ENCODE peak calls at places on chromosome 9, in four cellular contexts. One of them, this sample, is unnamed.

GRCh38 chr9:101470929-101471328 is 35.4 kb upstream of the ALDOB start:
- DNase-seq in mesenchymal stem cell: no peak
- DNase-seq in trophoblast cell: no peak
- DNase-seq in neuronal stem cell: no peak
- DNase-seq in this sample: no peak

GRCh38 chr9:130138791-130139190 is 33.4 kb upstream of the NCS1 start:
- DNase-seq in mesenchymal stem cell: peak; percentile 75
- DNase-seq in trophoblast cell: peak; percentile 22
- DNase-seq in neuronal stem cell: no peak
- DNase-seq in this sample: no peak

GRCh38 chr9:36039121-36039520 is 2.4 kb downstream of the RECK start:
- DNase-seq in mesenchymal stem cell: no peak
- DNase-seq in trophoblast cell: no peak
- DNase-seq in neuronal stem cell: no peak
- DNase-seq in this sample: no peak

GRCh38 chr9:9949368-9949767 is 663.4 kb downstream of the PTPRD start:
- DNase-seq in mesenchymal stem cell: no peak
- DNase-seq in trophoblast cell: no peak
- DNase-seq in neuronal stem cell: no peak
- DNase-seq in this sample: no peak

GRCh38 chr9:129990269-129991005 is 52.6 kb downstream of the FNBP1 start:
- DNase-seq in mesenchymal stem cell: peak; percentile 78
- DNase-seq in trophoblast cell: peak; percentile 85
- DNase-seq in neuronal stem cell: no peak
- DNase-seq in this sample: no peak

GRCh38 chr9:132163457-132163875 is 1.6 kb downstream of the NTNG2 start:
- DNase-seq in mesenchymal stem cell: peak; percentile 39
- DNase-seq in trophoblast cell: no peak
- DNase-seq in neuronal stem cell: no peak
- DNase-seq in this sample: no peak

GRCh38 chr9:14197459-14197858 is 116.5 kb downstream of the NFIB start:
- DNase-seq in mesenchymal stem cell: no peak
- DNase-seq in trophoblast cell: no peak
- DNase-seq in neuronal stem cell: no peak
- DNase-seq in this sample: no peak

GRCh38 chr9:94734054-94734754 is 7.7 kb downstream of the AOPEP start:
- DNase-seq in mesenchymal stem cell: no peak
- DNase-seq in trophoblast cell: no peak
- DNase-seq in neuronal stem cell: no peak
- DNase-seq in this sample: no peak

GRCh38 chr9:69078069-69078468 is 42.5 kb downstream of the FXN start:
- DNase-seq in mesenchymal stem cell: no peak
- DNase-seq in trophoblast cell: no peak
- DNase-seq in neuronal stem cell: no peak
- DNase-seq in this sample: no peak

GRCh38 chr9:8136477-8136876 is 336.9 kb upstream of the DMAC1 start:
- DNase-seq in mesenchymal stem cell: no peak
- DNase-seq in trophoblast cell: no peak
- DNase-seq in neuronal stem cell: no peak
- DNase-seq in this sample: no peak

GRCh38 chr9:504921-505821 is 290.5 kb downstream of the DOCK8 start:
- DNase-seq in mesenchymal stem cell: no peak
- DNase-seq in trophoblast cell: peak; percentile 27
- DNase-seq in neuronal stem cell: peak; percentile 14
- DNase-seq in this sample: peak; percentile 41

GRCh38 chr9:101375546-101375945 is 9.3 kb downstream of the BAAT start:
- DNase-seq in mesenchymal stem cell: no peak
- DNase-seq in trophoblast cell: no peak
- DNase-seq in neuronal stem cell: no peak
- DNase-seq in this sample: peak; percentile 40

GRCh38 chr9:107246259-107247254 is 36.5 kb upstream of the RAD23B start:
- DNase-seq in mesenchymal stem cell: peak; percentile 23
- DNase-seq in trophoblast cell: no peak
- DNase-seq in neuronal stem cell: no peak
- DNase-seq in this sample: peak; percentile 69

GRCh38 chr9:98368366-98369065 is 113.1 kb upstream of the TBC1D2 start:
- DNase-seq in mesenchymal stem cell: no peak
- DNase-seq in trophoblast cell: no peak
- DNase-seq in neuronal stem cell: no peak
- DNase-seq in this sample: no peak

GRCh38 chr9:87606921-87607521 is 109.4 kb downstream of the DAPK1 start:
- DNase-seq in mesenchymal stem cell: peak; percentile 69
- DNase-seq in trophoblast cell: peak; percentile 93
- DNase-seq in neuronal stem cell: no peak
- DNase-seq in this sample: no peak

GRCh38 chr9:79165006-79165405 is 406.8 kb upstream of the TLE4 start:
- DNase-seq in mesenchymal stem cell: peak; percentile 57
- DNase-seq in trophoblast cell: peak; percentile 56
- DNase-seq in neuronal stem cell: no peak
- DNase-seq in this sample: no peak

GRCh38 chr9:79163544-79163943 is 408.2 kb upstream of the TLE4 start:
- DNase-seq in mesenchymal stem cell: no peak
- DNase-seq in trophoblast cell: no peak
- DNase-seq in neuronal stem cell: no peak
- DNase-seq in this sample: no peak

GRCh38 chr9:79166005-79166404 is 405.8 kb upstream of the TLE4 start:
- DNase-seq in mesenchymal stem cell: peak; percentile 76
- DNase-seq in trophoblast cell: peak; percentile 74
- DNase-seq in neuronal stem cell: no peak
- DNase-seq in this sample: no peak

DNA sequence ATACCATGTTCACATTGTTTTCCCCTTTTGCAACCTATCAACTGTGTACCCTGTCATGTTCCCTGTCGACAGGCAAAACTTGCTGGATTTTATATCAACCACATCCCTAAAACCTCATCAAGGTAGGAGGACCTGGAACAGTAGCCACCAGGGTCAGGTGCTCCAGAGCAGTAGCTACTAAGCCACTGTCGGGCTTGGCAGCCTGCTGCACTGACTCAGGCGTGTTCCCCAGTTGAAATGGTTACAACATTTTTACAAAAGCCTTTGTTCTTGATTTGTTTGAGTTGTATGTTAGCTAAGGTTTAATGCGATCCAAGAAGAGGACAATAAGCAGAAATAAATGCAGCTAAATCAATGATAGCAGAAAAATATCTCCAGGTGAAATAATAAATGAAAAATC is 407.4 kb upstream of the TLE4 start:
- DNase-seq in mesenchymal stem cell: no peak
- DNase-seq in trophoblast cell: no peak
- DNase-seq in neuronal stem cell: no peak
- DNase-seq in this sample: no peak
- H2BK12ac ChIP-seq in mesenchymal stem cell: peak overlapping the region; percentile 82
- H2BK12ac ChIP-seq in trophoblast cell: no peak overlapping the region
- H2BK12ac ChIP-seq in neuronal stem cell: no peak overlapping the region
- H2BK12ac ChIP-seq in this sample: no peak overlapping the region

DNA sequence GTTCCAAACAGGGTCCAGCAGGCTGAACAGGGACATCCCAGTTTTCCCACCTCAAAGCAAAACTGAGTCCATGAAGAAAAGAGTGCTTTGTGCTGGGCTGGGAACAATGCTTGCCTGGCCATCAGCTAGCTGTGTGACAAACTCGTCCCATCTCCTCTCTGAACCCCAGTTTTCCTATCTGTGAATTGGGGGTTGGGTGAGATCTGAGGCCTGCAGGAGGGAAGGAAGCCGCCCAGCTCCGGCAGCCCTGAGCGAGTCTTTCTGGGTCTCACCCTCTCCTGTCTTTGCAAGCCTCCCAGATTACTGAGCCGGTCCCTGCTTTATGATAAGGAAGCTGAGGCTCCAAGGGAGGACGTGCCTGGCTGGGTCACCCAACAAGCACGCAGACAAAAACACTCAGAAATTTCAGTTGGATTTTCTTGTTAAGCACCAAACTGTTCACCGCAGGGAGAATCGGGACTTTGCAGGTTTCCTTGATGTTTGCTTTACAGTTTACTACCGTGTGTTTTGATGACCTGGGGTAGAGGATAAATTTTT is 82.6 kb upstream of the LMX1B start:
- DNase-seq in mesenchymal stem cell: no peak
- DNase-seq in trophoblast cell: peak; percentile 82
- DNase-seq in neuronal stem cell: no peak
- DNase-seq in this sample: peak; percentile 29
- H2BK12ac ChIP-seq in mesenchymal stem cell: no peak overlapping the region
- H2BK12ac ChIP-seq in trophoblast cell: peak overlapping the region; percentile 98
- H2BK12ac ChIP-seq in neuronal stem cell: no peak overlapping the region
- H2BK12ac ChIP-seq in this sample: no peak overlapping the region

DNA sequence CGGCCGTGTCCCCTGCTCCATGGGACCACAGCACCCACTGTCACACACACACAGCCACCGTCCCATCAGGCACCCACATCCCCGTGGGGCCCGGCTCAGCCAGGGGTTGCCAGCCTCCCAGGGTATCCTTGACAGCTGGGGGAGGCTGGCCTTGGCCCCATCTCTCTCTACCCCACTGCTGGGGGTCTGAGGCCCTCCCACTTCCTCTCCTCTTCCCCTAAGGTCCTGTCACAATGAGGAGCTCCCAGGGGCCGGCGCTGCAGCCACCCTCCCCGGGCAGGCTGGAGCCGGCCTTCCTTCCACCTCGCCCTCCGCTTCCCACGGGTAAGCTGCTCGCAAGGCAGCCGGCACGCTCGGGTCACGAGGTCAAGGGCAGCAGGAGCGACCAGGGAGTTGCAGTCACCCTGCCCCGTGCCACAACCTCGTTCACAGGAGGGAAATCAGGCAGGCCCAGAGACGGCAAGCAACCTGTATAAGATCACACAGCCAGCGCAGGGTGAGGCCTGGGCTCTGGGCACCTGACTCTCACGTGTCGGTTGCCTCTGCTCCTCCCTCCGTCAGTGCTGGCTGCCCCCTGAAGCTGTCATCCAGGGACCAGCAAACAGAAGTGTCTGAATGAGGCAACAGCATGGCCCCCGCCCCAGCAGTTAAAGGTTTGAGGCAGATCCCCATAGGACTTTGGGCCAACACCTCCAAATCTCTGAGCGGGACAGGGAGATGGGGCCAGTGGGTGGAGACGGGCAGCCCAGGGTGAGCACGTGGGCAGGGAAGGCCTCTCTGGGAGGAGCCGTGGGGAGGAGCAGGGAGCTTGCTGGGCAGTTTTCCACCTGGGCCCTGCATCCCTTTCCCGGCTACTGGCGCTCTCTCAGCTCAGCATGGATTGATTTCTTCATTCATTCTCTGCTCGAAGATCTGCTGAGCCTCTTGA is 38.8 kb upstream of the NOTCH1 start:
- DNase-seq in mesenchymal stem cell: no peak
- DNase-seq in trophoblast cell: no peak
- DNase-seq in neuronal stem cell: no peak
- DNase-seq in this sample: no peak
- H2BK12ac ChIP-seq in mesenchymal stem cell: peak overlapping the region; percentile 37
- H2BK12ac ChIP-seq in trophoblast cell: no peak overlapping the region
- H2BK12ac ChIP-seq in neuronal stem cell: peak overlapping the region; percentile 95
- H2BK12ac ChIP-seq in this sample: no peak overlapping the region

GRCh38 chr9:16701347-16701746 is 169.1 kb downstream of the BNC2 start:
- DNase-seq in mesenchymal stem cell: no peak
- DNase-seq in trophoblast cell: no peak
- DNase-seq in neuronal stem cell: no peak
- DNase-seq in this sample: no peak

GRCh38 chr9:16704096-16704488 is 166.4 kb downstream of the BNC2 start:
- DNase-seq in mesenchymal stem cell: peak; percentile 43
- DNase-seq in trophoblast cell: no peak
- DNase-seq in neuronal stem cell: no peak
- DNase-seq in this sample: no peak

GRCh38 chr9:16708638-16709435 is 161.6 kb downstream of the BNC2 start:
- DNase-seq in mesenchymal stem cell: peak; percentile 93
- DNase-seq in trophoblast cell: no peak
- DNase-seq in neuronal stem cell: no peak
- DNase-seq in this sample: peak; percentile 75

GRCh38 chr9:16705121-16705604 is 165.3 kb downstream of the BNC2 start:
- DNase-seq in mesenchymal stem cell: peak; percentile 96
- DNase-seq in trophoblast cell: peak; percentile 54
- DNase-seq in neuronal stem cell: peak; percentile 67
- DNase-seq in this sample: peak; percentile 75

GRCh38 chr9:16704489-16705111 is 165.9 kb downstream of the BNC2 start:
- DNase-seq in mesenchymal stem cell: no peak
- DNase-seq in trophoblast cell: no peak
- DNase-seq in neuronal stem cell: no peak
- DNase-seq in this sample: peak; percentile 64
- H2BK12ac ChIP-seq in mesenchymal stem cell: peak overlapping the region; percentile 98
- H2BK12ac ChIP-seq in trophoblast cell: peak overlapping the region; percentile 71
- H2BK12ac ChIP-seq in neuronal stem cell: no peak overlapping the region
- H2BK12ac ChIP-seq in this sample: no peak overlapping the region

GRCh38 chr9:100098887-100099721 is at the start of the genes ERP44 and INVS:
- DNase-seq in mesenchymal stem cell: peak; percentile 100
- DNase-seq in trophoblast cell: peak; percentile 99
- DNase-seq in neuronal stem cell: peak; percentile 98
- DNase-seq in this sample: peak; percentile 99
- H2BK12ac ChIP-seq in mesenchymal stem cell: no peak within 1 kb of the TSS
- H2BK12ac ChIP-seq in trophoblast cell: no peak within 1 kb of the TSS
- H2BK12ac ChIP-seq in neuronal stem cell: no peak within 1 kb of the TSS
- H2BK12ac ChIP-seq in this sample: no peak within 1 kb of the TSS

GRCh38 chr9:118330191-118330986 is 626.2 kb downstream of the TLR4 start:
- DNase-seq in mesenchymal stem cell: no peak
- DNase-seq in trophoblast cell: no peak
- DNase-seq in neuronal stem cell: no peak
- DNase-seq in this sample: peak; percentile 33
- H2BK12ac ChIP-seq in mesenchymal stem cell: no peak overlapping the region
- H2BK12ac ChIP-seq in trophoblast cell: no peak overlapping the region
- H2BK12ac ChIP-seq in neuronal stem cell: no peak overlapping the region
- H2BK12ac ChIP-seq in this sample: no peak overlapping the region

DNA sequence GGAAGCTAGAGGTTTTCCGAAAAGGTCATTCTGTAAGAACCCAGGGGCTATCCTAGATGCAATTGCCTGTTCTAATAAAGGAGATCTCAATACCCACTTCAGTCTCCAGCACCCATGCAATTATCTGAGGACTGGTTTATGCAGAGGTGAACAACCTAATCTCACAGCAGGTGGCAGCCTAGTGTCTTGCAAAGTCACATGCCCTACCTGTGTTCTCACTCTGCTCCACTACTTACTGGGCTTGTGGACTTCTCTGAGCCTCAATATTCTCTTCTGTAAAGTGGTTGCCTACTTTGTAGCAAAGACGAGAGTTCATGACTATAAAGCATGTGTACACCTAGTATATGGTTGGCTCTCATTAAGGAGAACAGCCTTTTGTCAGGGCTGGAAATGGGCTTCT is 21.0 kb upstream of the ALDH1B1 start:
- DNase-seq in mesenchymal stem cell: no peak
- DNase-seq in trophoblast cell: peak; percentile 63
- DNase-seq in neuronal stem cell: no peak
- DNase-seq in this sample: no peak
- H2BK12ac ChIP-seq in mesenchymal stem cell: no peak overlapping the region
- H2BK12ac ChIP-seq in trophoblast cell: no peak overlapping the region
- H2BK12ac ChIP-seq in neuronal stem cell: no peak overlapping the region
- H2BK12ac ChIP-seq in this sample: no peak overlapping the region

This sample was measured in H9.